ENCODE peak calls at places on chromosomes 1 and 21, in six cellular contexts. S, H, Z, A, R and G are unnamed samples.

GRCh38 chr1:77336730-77337129 is 54.9 kb downstream of the AK5 start:
- DNase-seq in S (no peak), H (no peak), Z (no peak), A (no peak), R (no peak), G (no peak)

GRCh38 chr1:18130356-18130755 is 22.8 kb downstream of the IGSF21 start:
- DNase-seq in S (no peak), H (no peak), Z (no peak), A (no peak), R (no peak), G (no peak)

GRCh38 chr1:240084749-240085148 is 6.9 kb upstream of the FMN2 start:
- DNase-seq in S (no peak), H (no peak), Z (no peak), A (no peak), R (no peak), G (no peak)

GRCh38 chr21:38621132-38621531 is 122.9 kb upstream of the ERG start:
- DNase-seq in S (peak; percentile 1), H (no peak), Z (no peak), A (no peak), R (no peak), G (no peak)

GRCh38 chr1:157702308-157702825 is 1.8 kb upstream of the FCRL3 start:
- DNase-seq in S (no peak), H (no peak), Z (no peak), A (no peak), R (no peak), G (no peak)

GRCh38 chr1:226964068-226964425 is 24.0 kb downstream of the COQ8A start:
- DNase-seq in S (no peak), H (no peak), Z (no peak), A (no peak), R (no peak), G (no peak)

GRCh38 chr1:103517380-103518047 is 8.0 kb upstream of the RNPC3 start:
- DNase-seq in S (no peak), H (no peak), Z (no peak), A (no peak), R (no peak), G (no peak)

GRCh38 chr1:244218220-244218619 is 167.1 kb downstream of the ZBTB18 start:
- DNase-seq in S (no peak), H (no peak), Z (no peak), A (peak; percentile 35), R (no peak), G (no peak)

GRCh38 chr1:8866792-8867415 is 11.6 kb downstream of the ENO1 start:
- DNase-seq in S (no peak), H (no peak), Z (no peak), A (no peak), R (no peak), G (no peak)

GRCh38 chr1:206705187-206705586 is 20.5 kb downstream of the MAPKAPK2 start:
- DNase-seq in S (no peak), H (no peak), Z (no peak), A (no peak), R (no peak), G (no peak)

GRCh38 chr1:170730443-170730842 is 66.5 kb downstream of the PRRX1 start:
- DNase-seq in S (no peak), H (no peak), Z (no peak), A (no peak), R (no peak), G (no peak)

GRCh38 chr1:186535388-186536133 is 74.6 kb upstream of the PDC start:
- DNase-seq in S (peak; percentile 54), H (peak; percentile 26), Z (peak; percentile 82), A (no peak), R (no peak), G (no peak)

GRCh38 chr1:215022204-215022603 is 60.3 kb upstream of the KCNK2 start:
- DNase-seq in S (no peak), H (no peak), Z (no peak), A (no peak), R (no peak), G (no peak)

GRCh38 chr1:156052862-156053769 is 482 bp downstream of the UBQLN4 start:
- DNase-seq in S (peak; percentile 72), H (peak; percentile 45), Z (no peak), A (peak; percentile 24), R (peak; percentile 69), G (peak; percentile 35)

GRCh38 chr21:38544681-38545080 is 46.4 kb upstream of the ERG start:
- DNase-seq in S (no peak), H (no peak), Z (no peak), A (no peak), R (no peak), G (no peak)

GRCh38 chr21:42515708-42516502 is 2.3 kb downstream of the SLC37A1 start:
- DNase-seq in S (peak; percentile 86), H (no peak), Z (no peak), A (no peak), R (no peak), G (peak; percentile 47)

GRCh38 chr1:53957231-53957818 is 11.2 kb downstream of the LRRC42 start:
- DNase-seq in S (peak; percentile 59), H (peak; percentile 43), Z (peak; percentile 47), A (no peak), R (no peak), G (no peak)

GRCh38 chr1:94326329-94326728 is 88.9 kb upstream of the ARHGAP29 start:
- DNase-seq in S (peak; percentile 39), H (no peak), Z (no peak), A (no peak), R (no peak), G (no peak)

GRCh38 chr1:233256789-233257188 is 38.7 kb downstream of the PCNX2 start:
- DNase-seq in S (no peak), H (no peak), Z (no peak), A (no peak), R (no peak), G (no peak)

GRCh38 chr1:5485968-5486665 is 506.1 kb downstream of the NPHP4 start:
- DNase-seq in S (no peak), H (no peak), Z (no peak), A (no peak), R (no peak), G (no peak)

GRCh38 chr1:51472349-51472748 is 46.7 kb downstream of the EPS15 start:
- DNase-seq in S (no peak), H (no peak), Z (no peak), A (no peak), R (no peak), G (no peak)

GRCh38 chr1:204259196-204259595 is 45.4 kb upstream of the GOLT1A start:
- DNase-seq in S (no peak), H (no peak), Z (no peak), A (no peak), R (no peak), G (no peak)

GRCh38 chr21:29243188-29243587 is 55.5 kb upstream of the BACH1 start:
- DNase-seq in S (no peak), H (no peak), Z (no peak), A (no peak), R (no peak), G (no peak)

GRCh38 chr1:2385606-2386280 is 5.6 kb downstream of the MORN1 start:
- DNase-seq in S (no peak), H (no peak), Z (no peak), A (no peak), R (no peak), G (no peak)

GRCh38 chr1:180042994-180043622 is 88.5 kb downstream of the CEP350 start:
- DNase-seq in S (no peak), H (no peak), Z (peak; percentile 23), A (no peak), R (no peak), G (no peak)

GRCh38 chr1:186790101-186790500 is 38.6 kb upstream of the PLA2G4A start:
- DNase-seq in S (no peak), H (no peak), Z (no peak), A (no peak), R (no peak), G (no peak)